ENCODE peak calls at places on chromosomes 2 and 18, in eight cellular contexts. One of them, this sample, is unnamed.

GRCh38 chr2:178479275-178479616 is 846 bp upstream of the FKBP7 start:
- DNase-seq in K562: no peak
- DNase-seq in GM12878: no peak
- DNase-seq in HepG2: no peak
- DNase-seq in HCT116: no peak
- DNase-seq in GM23338: peak
- DNase-seq in SK-N-SH: no peak
- DNase-seq in Panc1: no peak
- DNase-seq in this sample: no peak

GRCh38 chr18:51149605-51150429 is 47.7 kb downstream of the MEX3C start:
- DNase-seq in HCT116: no peak
- DNase-seq in SK-N-SH: no peak
- DNase-seq in GM12878: no peak
- DNase-seq in HepG2: no peak
- DNase-seq in K562: no peak
- DNase-seq in Panc1: no peak
- DNase-seq in GM23338: no peak
- DNase-seq in this sample: no peak

GRCh38 chr2:238060096-238060541 is 682 bp upstream of the SCLY start:
- DNase-seq in HepG2: no peak
- DNase-seq in K562: no peak
- DNase-seq in GM23338: peak
- DNase-seq in Panc1: no peak
- DNase-seq in SK-N-SH: no peak
- DNase-seq in GM12878: no peak
- DNase-seq in HCT116: no peak
- DNase-seq in this sample: no peak

GRCh38 chr2:216448829-216449228 is 36.5 kb downstream of the SMARCAL1 start:
- DNase-seq in HCT116: no peak
- DNase-seq in GM12878: no peak
- DNase-seq in SK-N-SH: no peak
- DNase-seq in HepG2: no peak
- DNase-seq in Panc1: no peak
- DNase-seq in GM23338: no peak
- DNase-seq in K562: no peak
- DNase-seq in this sample: no peak

GRCh38 chr2:241980193-241980592 is 110.7 kb downstream of the RTP5 start:
- DNase-seq in Panc1: no peak
- DNase-seq in HCT116: no peak
- DNase-seq in K562: no peak
- DNase-seq in SK-N-SH: no peak
- DNase-seq in GM12878: no peak
- DNase-seq in HepG2: no peak
- DNase-seq in GM23338: no peak
- DNase-seq in this sample: no peak

GRCh38 chr2:120750488-120751210 is 15.0 kb downstream of the GLI2 start:
- DNase-seq in GM12878: no peak
- DNase-seq in K562: no peak
- DNase-seq in GM23338: no peak
- DNase-seq in HCT116: no peak
- DNase-seq in Panc1: no peak
- DNase-seq in HepG2: no peak
- DNase-seq in SK-N-SH: no peak
- DNase-seq in this sample: no peak

GRCh38 chr2:136909777-136910176 is 144.4 kb downstream of the THSD7B start:
- DNase-seq in GM12878: no peak
- DNase-seq in GM23338: no peak
- DNase-seq in SK-N-SH: no peak
- DNase-seq in K562: no peak
- DNase-seq in HepG2: no peak
- DNase-seq in Panc1: no peak
- DNase-seq in HCT116: no peak
- DNase-seq in this sample: no peak

GRCh38 chr2:190636362-190636761 is 12.5 kb upstream of the NAB1 start:
- DNase-seq in GM23338: no peak
- DNase-seq in SK-N-SH: no peak
- DNase-seq in HCT116: no peak
- DNase-seq in HepG2: no peak
- DNase-seq in Panc1: no peak
- DNase-seq in GM12878: no peak
- DNase-seq in K562: no peak
- DNase-seq in this sample: no peak

GRCh38 chr18:46888965-46889364 is 28.3 kb downstream of the PIAS2 start:
- DNase-seq in HCT116: no peak
- DNase-seq in K562: no peak
- DNase-seq in Panc1: no peak
- DNase-seq in GM12878: no peak
- DNase-seq in HepG2: no peak
- DNase-seq in SK-N-SH: no peak
- DNase-seq in GM23338: no peak
- DNase-seq in this sample: no peak

GRCh38 chr2:214310319-214310718 is 100.5 kb upstream of the VWC2L start:
- DNase-seq in GM23338: peak
- DNase-seq in K562: no peak
- DNase-seq in GM12878: no peak
- DNase-seq in Panc1: no peak
- DNase-seq in SK-N-SH: no peak
- DNase-seq in HepG2: peak
- DNase-seq in HCT116: no peak
- DNase-seq in this sample: no peak

GRCh38 chr2:197500503-197501179 is 462 bp downstream of the HSPE1 start:
- DNase-seq in GM12878: no peak
- DNase-seq in HepG2: no peak
- DNase-seq in SK-N-SH: no peak
- DNase-seq in K562: no peak
- DNase-seq in HCT116: no peak
- DNase-seq in GM23338: no peak
- DNase-seq in Panc1: no peak
- DNase-seq in this sample: no peak

GRCh38 chr2:218406949-218407703 is 7.5 kb downstream of the CTDSP1 start:
- DNase-seq in SK-N-SH: peak
- DNase-seq in K562: peak
- DNase-seq in GM23338: no peak
- DNase-seq in HepG2: no peak
- DNase-seq in HCT116: no peak
- DNase-seq in Panc1: no peak
- DNase-seq in GM12878: peak
- DNase-seq in this sample: no peak

GRCh38 chr2:84033347-84033974 is 425.6 kb downstream of the SUCLG1 start:
- DNase-seq in Panc1: no peak
- DNase-seq in GM23338: no peak
- DNase-seq in K562: no peak
- DNase-seq in SK-N-SH: no peak
- DNase-seq in HepG2: no peak
- DNase-seq in HCT116: no peak
- DNase-seq in GM12878: no peak
- DNase-seq in this sample: no peak

GRCh38 chr2:226985227-226985946 is 149.5 kb downstream of the RHBDD1 start:
- DNase-seq in SK-N-SH: peak
- DNase-seq in HepG2: peak
- DNase-seq in Panc1: peak
- DNase-seq in HCT116: peak
- DNase-seq in GM12878: peak
- DNase-seq in GM23338: peak
- DNase-seq in K562: peak
- DNase-seq in this sample: peak

GRCh38 chr2:190344275-190344827 is 962 bp downstream of the INPP1 start:
- DNase-seq in GM12878: no peak
- DNase-seq in Panc1: peak
- DNase-seq in HepG2: peak
- DNase-seq in HCT116: no peak
- DNase-seq in GM23338: peak
- DNase-seq in K562: no peak
- DNase-seq in SK-N-SH: no peak
- DNase-seq in this sample: peak

DNA sequence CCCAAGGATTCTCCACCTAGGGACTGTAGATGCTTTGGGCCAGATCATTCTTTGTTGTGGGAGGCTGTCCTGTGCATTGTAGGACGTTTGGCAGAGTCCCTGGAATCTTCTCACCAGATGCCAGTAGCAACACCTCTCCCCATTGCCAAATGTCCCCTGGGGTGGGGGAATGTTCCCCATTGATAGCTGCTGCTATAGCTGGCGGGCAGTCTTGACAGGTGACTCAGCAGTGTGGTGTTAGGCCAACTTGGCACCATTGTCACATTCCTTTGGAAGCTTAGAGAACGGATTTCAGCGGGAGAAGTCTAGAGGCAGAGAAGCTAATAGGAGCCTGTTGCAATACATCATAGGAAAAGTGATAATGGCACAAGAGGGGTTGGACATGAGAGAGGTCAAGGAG is 495.7 kb upstream of the SMIM21 start:
- DNase-seq in GM23338: no peak
- DNase-seq in SK-N-SH: no peak
- DNase-seq in GM12878: no peak
- DNase-seq in HepG2: no peak
- DNase-seq in HCT116: peak
- DNase-seq in Panc1: no peak
- DNase-seq in K562: no peak
- DNase-seq in this sample: no peak
- TF ChIP-seq POLR2AphosphoS5 in GM23338: no peak
- TF ChIP-seq POLR2AphosphoS5 in SK-N-SH: no peak
- TF ChIP-seq POLR2AphosphoS5 in GM12878: no peak
- TF ChIP-seq POLR2AphosphoS5 in HepG2: no peak
- TF ChIP-seq POLR2AphosphoS5 in HCT116: no peak
- TF ChIP-seq POLR2AphosphoS5 in Panc1: no peak
- TF ChIP-seq POLR2AphosphoS5 in K562: no peak
- TF ChIP-seq POLR2AphosphoS5 in this sample: no peak

GRCh38 chr2:240447934-240448333 is 12.5 kb downstream of the GPC1 start:
- DNase-seq in HCT116: no peak
- DNase-seq in GM12878: no peak
- DNase-seq in GM23338: no peak
- DNase-seq in Panc1: no peak
- DNase-seq in K562: no peak
- DNase-seq in SK-N-SH: no peak
- DNase-seq in HepG2: no peak
- DNase-seq in this sample: no peak

GRCh38 chr2:240446618-240447175 is 11.2 kb downstream of the GPC1 start:
- DNase-seq in SK-N-SH: no peak
- DNase-seq in HepG2: no peak
- DNase-seq in HCT116: no peak
- DNase-seq in GM12878: no peak
- DNase-seq in K562: no peak
- DNase-seq in Panc1: no peak
- DNase-seq in GM23338: no peak
- DNase-seq in this sample: no peak

GRCh38 chr2:240448387-240449274 is 13.2 kb downstream of the GPC1 start:
- DNase-seq in Panc1: no peak
- DNase-seq in SK-N-SH: no peak
- DNase-seq in GM23338: no peak
- DNase-seq in HepG2: no peak
- DNase-seq in GM12878: no peak
- DNase-seq in HCT116: no peak
- DNase-seq in K562: no peak
- DNase-seq in this sample: no peak

GRCh38 chr2:240445961-240446538 is 10.6 kb downstream of the GPC1 start:
- DNase-seq in Panc1: no peak
- DNase-seq in HCT116: no peak
- DNase-seq in GM12878: no peak
- DNase-seq in HepG2: no peak
- DNase-seq in GM23338: no peak
- DNase-seq in K562: peak
- DNase-seq in SK-N-SH: no peak
- DNase-seq in this sample: no peak

GRCh38 chr2:240447331-240447730 is 11.9 kb downstream of the GPC1 start:
- DNase-seq in GM23338: no peak
- DNase-seq in HepG2: no peak
- DNase-seq in HCT116: no peak
- DNase-seq in GM12878: no peak
- DNase-seq in SK-N-SH: no peak
- DNase-seq in K562: no peak
- DNase-seq in Panc1: no peak
- DNase-seq in this sample: no peak
- TF ChIP-seq REST in GM23338: no peak
- TF ChIP-seq REST in HepG2: no peak
- TF ChIP-seq REST in HCT116: no peak
- TF ChIP-seq REST in GM12878: no peak
- TF ChIP-seq REST in SK-N-SH: no peak
- TF ChIP-seq REST in K562: no peak
- TF ChIP-seq REST in Panc1: no peak
- TF ChIP-seq REST in this sample: no peak

DNA sequence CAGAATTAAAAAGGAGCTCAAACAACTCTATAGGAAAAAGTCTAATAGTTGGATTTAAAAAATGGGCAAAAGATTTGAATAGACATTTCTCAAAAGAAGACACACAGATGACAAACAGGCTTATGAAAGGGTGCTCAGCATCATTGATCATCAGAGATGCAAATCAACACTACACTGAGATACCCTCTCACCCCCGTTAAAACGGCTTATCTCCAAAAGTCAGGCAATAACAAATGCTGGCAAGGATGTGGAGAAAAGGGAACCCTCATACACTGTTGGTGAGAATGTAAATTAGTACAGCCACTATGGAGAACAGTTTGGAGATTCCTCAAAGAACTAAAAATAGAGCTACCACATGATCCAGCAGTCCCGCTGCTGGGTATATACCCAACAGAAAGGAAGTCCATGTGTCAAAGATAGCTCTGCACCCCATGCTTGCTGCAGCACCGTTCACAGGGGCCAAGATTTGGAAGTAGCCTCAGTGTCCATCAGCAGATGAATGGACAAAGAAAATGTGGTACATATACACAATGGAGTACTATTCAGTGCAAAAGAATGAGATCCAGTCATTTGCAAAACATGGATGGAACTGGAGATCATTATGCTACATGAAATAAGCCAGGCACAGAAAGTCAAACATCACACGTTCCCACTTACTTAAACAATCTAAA is 46.7 kb upstream of the B3GNT7 start:
- DNase-seq in HCT116: no peak
- DNase-seq in Panc1: no peak
- DNase-seq in SK-N-SH: no peak
- DNase-seq in GM23338: no peak
- DNase-seq in K562: no peak
- DNase-seq in HepG2: no peak
- DNase-seq in GM12878: no peak
- DNase-seq in this sample: no peak
- TF ChIP-seq POLR2AphosphoS5 in HCT116: no peak
- TF ChIP-seq POLR2AphosphoS5 in Panc1: no peak
- TF ChIP-seq POLR2AphosphoS5 in SK-N-SH: no peak
- TF ChIP-seq POLR2AphosphoS5 in GM23338: no peak
- TF ChIP-seq POLR2AphosphoS5 in K562: peak
- TF ChIP-seq POLR2AphosphoS5 in HepG2: no peak
- TF ChIP-seq POLR2AphosphoS5 in GM12878: no peak
- TF ChIP-seq POLR2AphosphoS5 in this sample: peak

DNA sequence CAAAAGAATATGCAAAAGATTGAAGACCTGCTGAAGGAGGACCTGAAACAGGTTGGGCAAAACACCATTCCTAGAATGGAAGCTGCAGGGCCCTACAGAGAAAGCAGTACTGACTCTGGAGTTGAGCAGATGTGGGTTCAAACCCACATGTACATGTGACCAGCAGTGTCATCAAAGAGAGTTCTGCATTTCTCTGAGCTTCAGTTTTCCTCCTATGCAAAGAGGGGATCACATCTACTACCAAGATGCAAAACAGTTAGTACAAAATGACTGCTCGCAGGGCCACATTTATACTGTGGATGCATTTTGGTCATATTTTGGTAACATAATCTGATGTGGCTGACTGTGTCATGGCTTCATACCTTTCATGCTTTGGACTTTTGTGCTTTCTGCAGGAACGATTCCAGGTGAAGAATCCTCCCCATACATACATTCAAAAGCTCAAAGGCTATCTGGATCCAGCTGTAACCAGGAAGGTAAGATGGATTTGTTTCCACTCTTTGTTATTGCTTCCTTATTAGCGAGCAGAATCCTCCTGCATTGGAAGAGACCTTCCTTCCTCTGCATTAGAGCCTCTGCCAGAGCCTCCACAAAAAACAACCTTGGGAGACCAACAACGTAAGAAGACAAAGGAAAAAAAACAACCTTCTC is 174.8 kb downstream of the PRPF40A start:
- DNase-seq in Panc1: no peak
- DNase-seq in GM12878: no peak
- DNase-seq in K562: no peak
- DNase-seq in SK-N-SH: no peak
- DNase-seq in GM23338: no peak
- DNase-seq in HCT116: no peak
- DNase-seq in HepG2: peak
- DNase-seq in this sample: no peak
- TF ChIP-seq REST in Panc1: no peak
- TF ChIP-seq REST in GM12878: no peak
- TF ChIP-seq REST in K562: no peak
- TF ChIP-seq REST in SK-N-SH: no peak
- TF ChIP-seq REST in GM23338: no peak
- TF ChIP-seq REST in HCT116: no peak
- TF ChIP-seq REST in HepG2: no peak
- TF ChIP-seq REST in this sample: no peak

This sample was measured in HL-60.